ENCODE peak calls at places on chromosomes 13 and 19, in nine cellular contexts. W, Q, J, C, G, M, L, A and E are unnamed samples.

GRCh38 chr13:40452038-40452666 is 214.3 kb downstream of the FOXO1 start:
- DNase-seq in W (no peak), Q (no peak), J (no peak), C (no peak), G (no peak), M (no peak), L (no peak), A (no peak), E (no peak)

GRCh38 chr13:95056266-95056665 is 245.0 kb downstream of the ABCC4 start:
- DNase-seq in W (no peak), Q (no peak), J (no peak), C (no peak), G (no peak), M (no peak), L (no peak), A (no peak), E (no peak)

GRCh38 chr13:35791191-35791902 is 314.9 kb upstream of the MAB21L1 start:
- DNase-seq in W (peak; percentile 29), Q (no peak), J (peak; percentile 48), C (no peak), G (no peak), M (peak; percentile 31), L (no peak), A (no peak), E (no peak)

GRCh38 chr13:95707442-95708389 is 30.8 kb downstream of the DNAJC3 start:
- DNase-seq in W (no peak), Q (no peak), J (no peak), C (no peak), G (no peak), M (no peak), L (no peak), A (no peak), E (no peak)

GRCh38 chr13:28408235-28408848 is 86.6 kb downstream of the FLT1 start:
- DNase-seq in W (no peak), Q (no peak), J (no peak), C (no peak), G (no peak), M (no peak), L (peak; percentile 76), A (no peak), E (no peak)

GRCh38 chr19:18086590-18087138 is at the start of gene IL12RB1:
- DNase-seq in W (no peak), Q (no peak), J (no peak), C (no peak), G (no peak), M (no peak), L (no peak), A (peak; percentile 42), E (no peak)

GRCh38 chr19:1421958-1422305 is 14.5 kb downstream of the DAZAP1 start:
- DNase-seq in W (no peak), Q (no peak), J (no peak), C (no peak), G (no peak), M (no peak), L (no peak), A (no peak), E (no peak)

GRCh38 chr13:19060311-19061002 is 121.2 kb downstream of the TUBA3C start:
- DNase-seq in W (no peak), Q (no peak), J (no peak), C (no peak), G (no peak), M (no peak), L (no peak), A (no peak), E (no peak)

GRCh38 chr13:74253161-74253560 is 119.0 kb upstream of the KLF12 start:
- DNase-seq in W (no peak), Q (no peak), J (no peak), C (no peak), G (no peak), M (no peak), L (no peak), A (no peak), E (no peak)

GRCh38 chr13:42354246-42355117 is 82.5 kb downstream of the AKAP11 start:
- DNase-seq in W (peak; percentile 97), Q (no peak), J (peak; percentile 48), C (no peak), G (no peak), M (no peak), L (peak; percentile 33), A (no peak), E (peak; percentile 3)

GRCh38 chr19:29505034-29505824 is 20.6 kb upstream of the VSTM2B start:
- DNase-seq in W (no peak), Q (no peak), J (no peak), C (no peak), G (no peak), M (no peak), L (no peak), A (no peak), E (no peak)

GRCh38 chr13:109330941-109331340 is 455.4 kb downstream of the IRS2 start:
- DNase-seq in W (peak; percentile 24), Q (no peak), J (peak; percentile 85), C (no peak), G (no peak), M (no peak), L (no peak), A (no peak), E (no peak)

GRCh38 chr19:10566658-10567410 is 1.0 kb upstream of the KRI1 start:
- DNase-seq in W (no peak), Q (no peak), J (no peak), C (peak; percentile 71), G (no peak), M (no peak), L (no peak), A (no peak), E (no peak)

GRCh38 chr19:17327654-17328516 is 6.8 kb downstream of the ANO8 start:
- DNase-seq in W (no peak), Q (no peak), J (no peak), C (no peak), G (no peak), M (no peak), L (peak; percentile 89), A (peak; percentile 65), E (no peak)

GRCh38 chr13:44409595-44409994 is 36.0 kb downstream of the SERP2 start:
- DNase-seq in W (no peak), Q (no peak), J (no peak), C (peak; percentile 18), G (no peak), M (no peak), L (no peak), A (no peak), E (no peak)

GRCh38 chr19:47756953-47757608 is 11.7 kb downstream of the NOP53 start:
- DNase-seq in W (no peak), Q (no peak), J (no peak), C (no peak), G (no peak), M (no peak), L (no peak), A (no peak), E (no peak)

GRCh38 chr13:50844181-50844875 is 836 bp upstream of the DLEU7 start:
- DNase-seq in W (no peak), Q (no peak), J (no peak), C (no peak), G (no peak), M (no peak), L (no peak), A (no peak), E (no peak)

GRCh38 chr13:98556968-98557591 is 19.8 kb downstream of the STK24 start:
- DNase-seq in W (no peak), Q (peak; percentile 69), J (peak; percentile 32), C (peak; percentile 51), G (no peak), M (no peak), L (no peak), A (peak; percentile 39), E (no peak)

GRCh38 chr19:45528149-45528743 is 21.0 kb downstream of the VASP start:
- DNase-seq in W (peak; percentile 44), Q (peak; percentile 97), J (peak; percentile 56), C (no peak), G (no peak), M (no peak), L (no peak), A (no peak), E (no peak)

GRCh38 chr13:49374585-49375290 is 69.1 kb downstream of the CAB39L start:
- DNase-seq in W (peak; percentile 75), Q (peak; percentile 19), J (peak; percentile 87), C (no peak), G (peak; percentile 57), M (peak; percentile 53), L (no peak), A (no peak), E (peak; percentile 97)

GRCh38 chr19:13850910-13851753 is 25.8 kb upstream of the NANOS3 start:
- DNase-seq in W (peak; percentile 98), Q (no peak), J (peak; percentile 94), C (peak; percentile 97), G (no peak), M (peak; percentile 75), L (no peak), A (peak; percentile 83), E (peak; percentile 93)

GRCh38 chr13:46663644-46664043 is 110.7 kb downstream of the LRCH1 start:
- DNase-seq in W (no peak), Q (no peak), J (no peak), C (no peak), G (no peak), M (no peak), L (no peak), A (no peak), E (no peak)
- H3K4me3 ChIP-seq in W (no peak overlapping the region), Q (no peak overlapping the region), J (no peak overlapping the region), C (no peak overlapping the region), G (no peak overlapping the region), M (no peak overlapping the region), L (no peak overlapping the region), A (no peak overlapping the region), E (no peak overlapping the region)

DNA sequence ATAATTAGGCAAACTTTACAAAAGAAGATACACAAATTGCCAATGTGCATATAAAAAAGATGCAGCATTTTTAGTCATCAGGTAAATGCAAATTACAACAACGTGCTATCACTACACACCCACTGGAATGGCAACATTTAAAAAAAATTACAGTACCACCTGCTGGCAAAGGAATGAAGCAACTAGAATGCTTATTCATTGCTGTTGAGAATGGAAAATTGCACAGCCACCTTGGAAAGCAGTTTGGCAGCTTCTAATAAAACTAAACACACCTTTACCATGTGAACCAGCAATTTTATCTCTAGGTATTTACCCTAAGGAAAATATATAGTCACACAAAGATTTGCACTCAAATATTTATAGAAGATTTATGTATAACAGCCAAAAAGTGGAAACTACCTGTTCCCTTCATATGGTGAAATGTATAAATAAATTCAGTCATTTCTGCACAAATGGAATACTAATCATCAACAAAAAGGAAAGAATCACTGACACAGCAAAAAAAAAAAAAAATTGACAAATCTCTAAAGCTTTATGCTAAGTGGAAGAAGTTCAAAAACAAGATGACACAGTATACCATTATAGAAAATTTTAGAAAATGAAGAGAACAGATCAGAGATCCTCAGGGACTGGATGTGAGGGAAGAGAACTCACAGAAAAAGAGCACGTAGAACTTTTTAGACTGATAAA is 30.3 kb downstream of the OXGR1 start:
- DNase-seq in W (no peak), Q (no peak), J (no peak), C (no peak), G (no peak), M (no peak), L (no peak), A (no peak), E (no peak)
- TF ChIP-seq CTCF in W (no peak), Q (no peak), J (no peak), C (no peak), G (no peak), M (no peak), L (no peak), A (no peak), E (peak; percentile 34)

GRCh38 chr19:52785506-52785905 is 1.1 kb downstream of the ZNF600 start:
- DNase-seq in W (no peak), Q (no peak), J (no peak), C (no peak), G (no peak), M (no peak), L (no peak), A (no peak), E (no peak)
- H3K4me3 ChIP-seq in W (no peak overlapping the region), Q (no peak overlapping the region), J (no peak overlapping the region), C (peak overlapping the region; percentile 84), G (no peak overlapping the region), M (no peak overlapping the region), L (peak overlapping the region; percentile 79), A (peak overlapping the region; percentile 93), E (no peak overlapping the region)

GRCh38 chr19:5271145-5271544 is 69.5 kb downstream of the PTPRS start:
- DNase-seq in W (no peak), Q (no peak), J (no peak), C (no peak), G (no peak), M (no peak), L (no peak), A (no peak), E (no peak)
- TF ChIP-seq CTCF in W (no peak), Q (no peak), J (peak; percentile 25), C (no peak), G (peak; percentile 20), M (peak; percentile 7), L (peak; percentile 19), A (no peak), E (peak; percentile 29)